ENCODE peak calls at places on chromosomes 3 and 15, in eight cellular contexts. Q is upper lobe of right lung; S is CD8-positive, alpha-beta T cell; X is tibial nerve; T is CD4-positive, alpha-beta T cell; Z is K562; W is mesenchymal stem cell; D is spleen. I is an unnamed sample.
A peak's percentile ranks its signal among the peaks of the same experiment; 100 is the strongest.

GRCh38 chr15:86201313-86202008 is 121.8 kb downstream of the AGBL1 start:
- DNase-seq in Z (no peak), S (no peak), W (no peak), X (no peak), D (no peak), T (no peak), Q (no peak), I (no peak)

GRCh38 chr3:69806735-69807438 is 67.6 kb downstream of the MITF start:
- DNase-seq in T (no peak), S (no peak), Z (no peak), D (no peak), X (no peak), W (peak; percentile 88), Q (no peak), I (no peak)

GRCh38 chr3:49900491-49901153 is 3.1 kb downstream of the MST1R start:
- DNase-seq in Q (peak; percentile 91), Z (no peak), S (no peak), T (no peak), X (no peak), W (no peak), D (no peak), I (no peak)

GRCh38 chr3:171453175-171453868 is 6.9 kb downstream of the TNIK start:
- DNase-seq in Q (no peak), Z (peak; percentile 55), W (no peak), X (no peak), S (no peak), D (no peak), T (no peak), I (peak; percentile 24)

GRCh38 chr3:113264741-113265140 is 53.4 kb downstream of the BOC start:
- DNase-seq in W (no peak), Q (no peak), X (no peak), S (no peak), Z (no peak), T (no peak), D (no peak), I (peak; percentile 44)

GRCh38 chr3:190883973-190884832 is 21.7 kb upstream of the GMNC start:
- DNase-seq in D (no peak), T (no peak), W (peak; percentile 62), X (peak; percentile 16), S (no peak), Z (peak; percentile 10), Q (no peak), I (peak; percentile 13)

GRCh38 chr15:35696767-35697231 is 150.8 kb upstream of the DPH6 start:
- DNase-seq in S (no peak), D (no peak), X (no peak), T (no peak), W (peak; percentile 85), Z (no peak), Q (no peak), I (no peak)

GRCh38 chr3:39255503-39256325 is 24.1 kb downstream of the CX3CR1 start:
- DNase-seq in Z (no peak), Q (no peak), D (peak; percentile 89), X (no peak), W (no peak), T (no peak), S (no peak), I (no peak)

GRCh38 chr3:78875851-78876250 is 891.9 kb downstream of the ROBO1 start:
- DNase-seq in X (no peak), Z (no peak), D (no peak), Q (no peak), W (no peak), S (no peak), T (no peak), I (no peak)

GRCh38 chr15:56660943-56661342 is 72.4 kb downstream of the ZNF280D start:
- DNase-seq in D (no peak), W (no peak), X (no peak), T (no peak), Z (no peak), S (no peak), Q (no peak), I (no peak)

GRCh38 chr15:101062063-101062462 is 142.9 kb downstream of the LRRK1 start:
- DNase-seq in Q (no peak), W (no peak), Z (no peak), S (no peak), D (no peak), X (no peak), T (no peak), I (no peak)

GRCh38 chr15:62848631-62849050 is 193.9 kb upstream of the TPM1 start:
- DNase-seq in Z (no peak), S (no peak), X (no peak), D (no peak), W (peak; percentile 43), T (no peak), Q (no peak), I (no peak)

GRCh38 chr15:29685156-29686078 is 136.9 kb downstream of the TJP1 start:
- DNase-seq in S (no peak), Z (no peak), X (no peak), D (no peak), W (no peak), T (no peak), Q (no peak), I (no peak)

GRCh38 chr3:147418352-147418751 is 9.2 kb downstream of the ZIC1 start:
- DNase-seq in S (no peak), Z (no peak), W (no peak), X (no peak), T (no peak), Q (no peak), D (no peak), I (no peak)

GRCh38 chr3:195178124-195178910 is 92.6 kb downstream of the XXYLT1 start:
- DNase-seq in W (no peak), X (no peak), Q (no peak), Z (peak; percentile 83), S (no peak), D (no peak), T (no peak), I (no peak)

GRCh38 chr3:107927361-107928083 is 163.3 kb downstream of the CD47 start:
- DNase-seq in D (peak; percentile 91), T (peak; percentile 62), W (peak; percentile 76), Q (peak; percentile 85), Z (peak; percentile 32), X (peak; percentile 49), S (peak; percentile 67), I (peak; percentile 20)

GRCh38 chr3:5010706-5011554 is 31.7 kb downstream of the BHLHE40 start:
- DNase-seq in T (no peak), Z (no peak), X (no peak), S (no peak), Q (peak; percentile 34), D (peak; percentile 69), W (no peak), I (no peak)
- H3K27ac ChIP-seq in T (no peak overlapping the region), Z (peak overlapping the region; percentile 71), X (no peak overlapping the region), S (no peak overlapping the region), Q (no peak overlapping the region), D (peak overlapping the region; percentile 77), W (no peak overlapping the region), I (no peak overlapping the region)

GRCh38 chr3:37030573-37030972 is 37.3 kb downstream of the MLH1 start:
- DNase-seq in T (no peak), S (no peak), D (no peak), X (no peak), Q (no peak), W (no peak), Z (no peak), I (no peak)

GRCh38 chr3:37029111-37029510 is 35.8 kb downstream of the MLH1 start:
- DNase-seq in D (no peak), T (no peak), Q (no peak), X (no peak), W (no peak), Z (no peak), S (no peak), I (no peak)

GRCh38 chr3:37028329-37028728 is 35.0 kb downstream of the MLH1 start:
- DNase-seq in D (no peak), X (no peak), S (no peak), Q (no peak), W (no peak), Z (peak; percentile 61), T (no peak), I (no peak)

GRCh38 chr3:37031115-37031682 is 37.9 kb downstream of the MLH1 start:
- DNase-seq in D (no peak), W (no peak), T (no peak), Q (no peak), X (no peak), S (no peak), Z (no peak), I (no peak)

DNA sequence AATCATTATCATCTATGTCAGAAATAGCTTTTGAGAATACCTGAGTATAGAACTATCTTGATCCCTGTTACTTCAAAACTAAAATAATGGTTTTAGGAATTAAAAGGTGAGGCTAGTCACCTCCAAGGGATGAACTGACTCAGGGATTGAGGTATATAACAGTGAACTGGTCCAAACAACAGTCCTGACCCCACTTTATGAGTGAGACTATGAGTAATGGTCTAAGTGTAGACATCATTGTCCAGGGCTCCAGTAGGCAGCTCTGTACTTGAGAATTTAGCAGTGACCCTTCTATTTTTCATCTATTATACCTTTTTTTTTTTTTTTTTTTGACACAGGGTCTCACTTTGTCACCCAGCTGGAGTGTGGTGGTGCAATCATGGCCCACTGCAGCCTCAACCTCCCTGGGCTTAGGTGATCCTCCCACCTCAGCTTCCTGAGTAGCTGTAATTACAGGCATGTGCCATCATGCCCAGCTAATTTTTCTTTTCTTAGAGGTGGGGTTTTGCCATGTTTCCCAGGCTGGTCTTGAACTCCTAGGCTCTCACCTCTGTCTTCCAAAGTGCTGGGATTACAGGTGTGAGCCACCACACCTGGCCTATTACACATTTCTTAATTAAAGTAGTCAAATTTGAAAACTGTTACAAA is 36.3 kb downstream of the MLH1 start:
- DNase-seq in D (no peak), Q (no peak), T (no peak), X (no peak), W (no peak), Z (no peak), S (no peak), I (no peak)
- H3K27ac ChIP-seq in D (peak overlapping the region; percentile 30), Q (no peak overlapping the region), T (no peak overlapping the region), X (peak overlapping the region; percentile 13), W (no peak overlapping the region), Z (no peak overlapping the region), S (no peak overlapping the region), I (no peak overlapping the region)

DNA sequence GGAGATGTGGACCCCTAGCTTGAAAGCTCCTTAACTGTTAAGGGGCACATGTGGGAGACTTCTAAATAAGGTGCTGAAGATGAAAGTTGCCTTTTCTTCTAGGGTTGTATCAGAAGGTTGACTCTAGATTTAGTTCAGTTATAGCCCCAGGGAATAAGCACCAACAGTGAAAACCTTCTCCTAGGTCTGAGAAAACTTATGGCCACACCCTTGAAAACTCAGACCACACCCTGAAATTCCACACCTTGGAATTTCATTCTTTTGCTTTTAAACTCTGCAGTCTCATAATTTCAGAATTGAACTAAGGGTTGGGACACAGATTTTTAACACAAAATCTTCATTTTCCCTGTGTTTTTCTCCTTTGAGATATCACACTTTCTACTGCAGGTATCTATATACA is 355.8 kb upstream of the IL12A start:
- DNase-seq in S (no peak), X (no peak), Q (no peak), D (no peak), T (no peak), Z (no peak), W (no peak), I (no peak)
- H3K27ac ChIP-seq in S (no peak overlapping the region), X (no peak overlapping the region), Q (no peak overlapping the region), D (no peak overlapping the region), T (no peak overlapping the region), Z (no peak overlapping the region), W (no peak overlapping the region), I (no peak overlapping the region)

DNA sequence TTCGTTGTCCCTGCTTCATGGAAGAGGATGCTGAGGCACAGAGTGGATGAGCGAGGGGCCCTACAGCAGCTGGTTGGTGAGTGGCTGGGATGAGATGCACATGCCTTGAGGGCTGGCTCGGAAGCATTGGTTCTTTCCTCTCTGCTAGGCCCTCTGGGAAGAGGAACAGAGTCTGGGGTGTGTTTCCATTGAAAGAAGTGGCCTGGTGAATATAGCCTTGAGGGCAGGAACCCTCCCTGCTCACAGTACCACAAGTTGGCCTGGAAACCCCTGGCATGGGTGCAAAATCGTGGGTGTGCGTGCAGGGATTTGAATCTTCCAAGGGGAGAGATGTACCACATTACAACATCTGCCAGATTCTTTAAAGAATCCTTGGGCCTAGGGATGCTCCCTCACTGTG is 37.6 kb upstream of the ANKRD34C start:
- DNase-seq in T (no peak), W (no peak), Q (no peak), Z (no peak), D (no peak), X (no peak), S (no peak), I (no peak)
- H3K27ac ChIP-seq in T (no peak overlapping the region), W (no peak overlapping the region), Q (no peak overlapping the region), Z (no peak overlapping the region), D (no peak overlapping the region), X (no peak overlapping the region), S (no peak overlapping the region), I (no peak overlapping the region)

I was measured in substantia nigra.